ENCODE peak calls at places on chromosomes 13 and 19, in six cellular contexts. H is HCT116, I is fibroblast of lung, M is endodermal cell, L is Karpas-422, F is SJSA1. V is an unnamed sample.

GRCh38 chr19:29542776-29543175 is 17.0 kb downstream of the VSTM2B start:
- DNase-seq in M (no peak), F (no peak), H (no peak), I (no peak), L (no peak), V (no peak)

GRCh38 chr13:45082964-45083363 is 37.3 kb upstream of the GTF2F2 start:
- DNase-seq in M (no peak), L (no peak), F (no peak), I (peak; percentile 66), H (no peak), V (no peak)

GRCh38 chr13:110916671-110917142 is 1.8 kb upstream of the ANKRD10 start:
- DNase-seq in F (peak; percentile 99), H (no peak), I (peak; percentile 51), M (no peak), L (no peak), V (no peak)

GRCh38 chr13:101217086-101217485 is 199.2 kb downstream of the NALCN start:
- DNase-seq in M (no peak), I (peak; percentile 26), H (no peak), F (no peak), L (no peak), V (no peak)

GRCh38 chr13:20114066-20114465 is 46.8 kb downstream of the GJA3 start:
- DNase-seq in H (no peak), F (no peak), L (no peak), M (peak; percentile 40), I (no peak), V (no peak)

GRCh38 chr19:58559275-58560006 is 1.0 kb upstream of the UBE2M start:
- DNase-seq in F (peak; percentile 93), H (peak; percentile 90), M (peak; percentile 97), L (peak; percentile 93), I (peak; percentile 92), V (peak; percentile 92)

GRCh38 chr19:3679138-3679537 is 21.1 kb downstream of the PIP5K1C start:
- DNase-seq in H (no peak), M (no peak), L (no peak), I (no peak), F (no peak), V (no peak)

GRCh38 chr13:44906230-44906629 is 83.0 kb downstream of the NUFIP1 start:
- DNase-seq in M (no peak), H (no peak), I (no peak), L (no peak), F (no peak), V (no peak)

GRCh38 chr13:98318263-98318878 is 141.3 kb upstream of the RNF113B start:
- DNase-seq in I (no peak), M (no peak), F (no peak), H (no peak), L (no peak), V (no peak)

GRCh38 chr19:33819875-33820781 is 23.5 kb downstream of the KCTD15 start:
- DNase-seq in H (no peak), F (no peak), I (peak; percentile 76), M (peak; percentile 88), L (no peak), V (no peak)

GRCh38 chr13:113060557-113061270 is 44.9 kb upstream of the F7 start:
- DNase-seq in F (no peak), I (no peak), L (no peak), H (no peak), M (no peak), V (no peak)

GRCh38 chr13:113034451-113035208 is 65.6 kb downstream of the MCF2L start:
- DNase-seq in F (peak; percentile 51), M (peak; percentile 81), L (no peak), H (no peak), I (peak; percentile 72), V (peak; percentile 35)

GRCh38 chr13:106530209-106530906 is 5.1 kb downstream of the EFNB2 start:
- DNase-seq in F (no peak), I (no peak), M (no peak), L (no peak), H (no peak), V (no peak)

GRCh38 chr19:30341646-30342201 is 30.5 kb upstream of the ZNF536 start:
- DNase-seq in F (peak; percentile 27), M (no peak), L (no peak), H (no peak), I (no peak), V (no peak)

GRCh38 chr13:87123987-87124784 is 547.0 kb upstream of the SLITRK5 start:
- DNase-seq in I (peak; percentile 100), H (peak; percentile 75), L (no peak), M (peak; percentile 79), F (peak; percentile 1), V (peak; percentile 13)

GRCh38 chr13:113929628-113930615 is 44.0 kb downstream of the C13orf46 start:
- DNase-seq in I (no peak), H (no peak), M (peak; percentile 71), F (peak; percentile 28), L (no peak), V (no peak)

GRCh38 chr19:4980087-4980486 is 11.2 kb downstream of the KDM4B start:
- DNase-seq in H (no peak), M (no peak), I (no peak), L (no peak), F (no peak), V (no peak)

GRCh38 chr13:73608731-73609485 is 525.3 kb downstream of the KLF12 start:
- DNase-seq in I (no peak), M (no peak), H (no peak), L (no peak), F (no peak), V (no peak)

GRCh38 chr13:45194081-45194939 is 6.5 kb downstream of the KCTD4 start:
- DNase-seq in F (no peak), M (peak; percentile 71), H (no peak), I (peak; percentile 65), L (no peak), V (no peak)

GRCh38 chr13:106375085-106375484 is 160.4 kb downstream of the EFNB2 start:
- DNase-seq in H (no peak), I (no peak), F (no peak), L (no peak), M (no peak), V (no peak)

GRCh38 chr13:41056996-41057711 is 4.2 kb upstream of the WBP4 start:
- DNase-seq in M (no peak), L (peak; percentile 19), I (no peak), H (no peak), F (no peak), V (no peak)
- H3K4me1 ChIP-seq in M (peaks cover 4% of the 10 kb centered on the region), L (peaks cover 29% of the 10 kb centered on the region), I (peaks cover 5% of the 10 kb centered on the region), H (peaks cover 58% of the 10 kb centered on the region), F (peaks cover 24% of the 10 kb centered on the region), V (no peaks in the 10 kb centered on the region)

GRCh38 chr13:109725297-109725696 is 61.1 kb downstream of the IRS2 start:
- DNase-seq in H (no peak), I (no peak), L (no peak), M (peak; percentile 31), F (no peak), V (no peak)
- H3K27ac ChIP-seq in H (no peak overlapping the region), I (no peak overlapping the region), L (no peak overlapping the region), M (no peak overlapping the region), F (no peak overlapping the region), V (no peak overlapping the region)

DNA sequence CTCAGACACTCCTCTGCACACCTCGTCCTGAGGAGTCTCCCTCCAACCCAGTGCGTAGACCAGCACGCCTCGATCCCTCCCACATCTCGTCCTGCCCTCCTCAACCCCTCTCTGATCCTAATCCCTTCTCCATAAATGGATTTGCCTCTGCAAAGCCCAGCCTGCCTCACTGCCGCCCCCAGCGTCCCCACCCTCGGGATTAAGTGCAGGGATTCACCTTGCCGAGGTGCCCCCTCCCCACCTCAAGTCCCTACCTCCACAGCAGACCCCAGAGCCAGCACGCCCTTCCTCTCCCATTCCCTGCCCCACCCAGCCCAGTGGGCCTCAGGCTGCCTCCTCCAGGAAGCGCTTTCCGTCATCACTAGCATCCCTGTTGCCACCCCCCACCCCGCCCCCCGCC is 4.1 kb downstream of the KLF16 start:
- DNase-seq in I (no peak), H (no peak), L (no peak), F (no peak), M (peak; percentile 83), V (no peak)
- H3K4me3 ChIP-seq in I (no peak overlapping the region), H (no peak overlapping the region), L (peak overlapping the region; percentile 93), F (no peak overlapping the region), M (peak overlapping the region; percentile 65), V (no peak overlapping the region)

DNA sequence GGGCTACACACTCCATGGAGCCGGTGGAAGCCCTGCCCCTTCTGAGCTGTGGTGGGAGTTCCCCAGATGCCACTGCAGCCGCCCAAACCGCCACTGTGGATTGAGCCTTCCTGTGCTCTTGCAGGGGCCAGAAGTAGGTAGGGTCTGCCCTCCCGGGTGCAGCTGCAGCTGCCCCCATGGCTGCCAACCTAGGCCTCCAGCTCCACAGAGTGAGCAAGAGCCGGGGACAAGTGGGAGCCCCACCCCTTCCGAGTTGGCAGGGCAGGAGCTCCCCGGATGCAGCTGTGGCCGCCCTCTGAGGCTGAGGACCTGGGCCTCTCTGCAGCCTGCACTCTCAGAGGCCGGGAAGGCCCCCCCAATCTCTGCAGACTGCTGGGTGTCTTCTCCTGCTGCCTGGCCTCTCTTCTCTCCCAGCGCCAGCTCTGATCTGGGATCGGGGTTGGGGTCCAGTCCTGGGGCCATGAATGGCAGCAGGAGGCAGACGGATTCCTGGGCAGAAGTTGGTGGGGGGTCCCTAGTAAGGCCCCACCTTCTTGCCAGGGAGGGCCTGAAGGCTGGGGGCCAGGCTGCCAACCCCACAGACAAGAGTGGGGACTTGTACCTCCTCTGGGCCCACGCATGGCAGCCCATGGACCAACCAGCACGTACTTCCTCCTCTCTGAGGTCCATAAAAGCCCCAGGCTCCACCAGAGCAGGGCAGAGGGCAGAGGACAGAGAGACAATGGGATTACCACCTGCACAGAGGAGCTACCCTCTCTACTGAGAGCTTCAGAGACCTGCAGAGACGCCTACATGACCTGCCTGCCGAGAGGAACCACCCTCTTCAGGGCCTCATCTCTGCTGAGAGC is 28.9 kb downstream of the AP2S1 start:
- DNase-seq in L (peak; percentile 46), M (peak; percentile 58), I (no peak), F (no peak), H (no peak), V (no peak)
- H3K4me1 ChIP-seq in L (peaks cover 8% of the 10 kb centered on the region), M (no peaks in the 10 kb centered on the region), I (no peaks in the 10 kb centered on the region), F (no peaks in the 10 kb centered on the region), H (peaks cover 27% of the 10 kb centered on the region), V (no peaks in the 10 kb centered on the region)

GRCh38 chr19:9991425-9992191 is 18.7 kb downstream of the COL5A3 start:
- DNase-seq in I (no peak), L (no peak), H (no peak), M (no peak), F (no peak), V (no peak)

GRCh38 chr19:10000171-10000826 is 10.0 kb downstream of the COL5A3 start:
- DNase-seq in F (peak; percentile 72), I (peak; percentile 72), L (peak; percentile 89), H (peak; percentile 62), M (peak; percentile 93), V (peak; percentile 80)

GRCh38 chr19:9996541-9996940 is 13.8 kb downstream of the COL5A3 start:
- DNase-seq in M (no peak), I (peak; percentile 17), F (no peak), H (no peak), L (no peak), V (no peak)

GRCh38 chr19:9995999-9996398 is 14.3 kb downstream of the COL5A3 start:
- DNase-seq in I (no peak), L (no peak), M (no peak), F (no peak), H (no peak), V (no peak)

GRCh38 chr19:9995079-9995478 is 15.2 kb downstream of the COL5A3 start:
- DNase-seq in H (no peak), L (no peak), I (no peak), F (no peak), M (no peak), V (no peak)
- H3K27ac ChIP-seq in H (no peak overlapping the region), L (no peak overlapping the region), I (no peak overlapping the region), F (no peak overlapping the region), M (no peak overlapping the region), V (no peak overlapping the region)

V was measured in iPS DF 6.9.